ENCODE peak calls at places on chromosomes 1 and 21, in four cellular contexts. One of them, this sample, is unnamed.

GRCh38 chr1:108000620-108001105 is 35.7 kb upstream of the VAV3 start:
- DNase-seq in HepG2: peak; percentile 11
- DNase-seq in K562: no peak
- DNase-seq in H1: no peak
- DNase-seq in this sample: no peak

GRCh38 chr1:20425622-20426021 is 60.4 kb downstream of the CAMK2N1 start:
- DNase-seq in HepG2: no peak
- DNase-seq in H1: no peak
- DNase-seq in K562: no peak
- DNase-seq in this sample: no peak

GRCh38 chr1:217393901-217394300 is 237.0 kb downstream of the GPATCH2 start:
- DNase-seq in H1: no peak
- DNase-seq in HepG2: no peak
- DNase-seq in K562: no peak
- DNase-seq in this sample: no peak

GRCh38 chr1:32220746-32221580 is 1.2 kb downstream of the TMEM234 start:
- DNase-seq in H1: no peak
- DNase-seq in K562: no peak
- DNase-seq in HepG2: no peak
- DNase-seq in this sample: peak; percentile 35

GRCh38 chr21:31641416-31641922 is 18.0 kb upstream of the SOD1 start:
- DNase-seq in H1: no peak
- DNase-seq in K562: no peak
- DNase-seq in HepG2: no peak
- DNase-seq in this sample: no peak

GRCh38 chr1:32494711-32495337 is 30.0 kb downstream of the ZBTB8B start:
- DNase-seq in H1: no peak
- DNase-seq in K562: no peak
- DNase-seq in HepG2: peak; percentile 18
- DNase-seq in this sample: no peak

GRCh38 chr1:18093646-18094045 is 14.0 kb upstream of the IGSF21 start:
- DNase-seq in H1: no peak
- DNase-seq in K562: no peak
- DNase-seq in HepG2: no peak
- DNase-seq in this sample: no peak

GRCh38 chr1:183096889-183097288 is 73.7 kb downstream of the LAMC1 start:
- DNase-seq in K562: no peak
- DNase-seq in HepG2: no peak
- DNase-seq in H1: no peak
- DNase-seq in this sample: no peak

GRCh38 chr1:77263708-77264107 is 18.1 kb upstream of the AK5 start:
- DNase-seq in HepG2: peak; percentile 9
- DNase-seq in H1: no peak
- DNase-seq in K562: no peak
- DNase-seq in this sample: no peak

GRCh38 chr1:173749137-173749536 is 34.4 kb downstream of the KLHL20 start:
- DNase-seq in H1: no peak
- DNase-seq in HepG2: no peak
- DNase-seq in K562: no peak
- DNase-seq in this sample: no peak

GRCh38 chr1:60874703-60875102 is 207.7 kb upstream of the NFIA start:
- DNase-seq in HepG2: no peak
- DNase-seq in K562: peak; percentile 35
- DNase-seq in H1: no peak
- DNase-seq in this sample: no peak

GRCh38 chr1:113456967-113457366 is 66.7 kb downstream of the MAGI3 start:
- DNase-seq in H1: no peak
- DNase-seq in HepG2: peak; percentile 86
- DNase-seq in K562: no peak
- DNase-seq in this sample: no peak

GRCh38 chr1:36872126-36872754 is 162.1 kb downstream of the GRIK3 start:
- DNase-seq in K562: no peak
- DNase-seq in HepG2: no peak
- DNase-seq in H1: no peak
- DNase-seq in this sample: no peak

GRCh38 chr1:174777262-174777661 is 222.5 kb upstream of the CACYBP start:
- DNase-seq in HepG2: no peak
- DNase-seq in K562: no peak
- DNase-seq in H1: no peak
- DNase-seq in this sample: no peak

GRCh38 chr1:226571901-226572300 is 23.3 kb downstream of the STUM start:
- DNase-seq in H1: no peak
- DNase-seq in K562: no peak
- DNase-seq in HepG2: no peak
- DNase-seq in this sample: no peak

GRCh38 chr21:41254090-41254700 is 62.4 kb upstream of the FAM3B start:
- DNase-seq in HepG2: no peak
- DNase-seq in K562: no peak
- DNase-seq in H1: no peak
- DNase-seq in this sample: no peak

GRCh38 chr1:115098979-115099692 is 9.8 kb upstream of the TSPAN2 start:
- DNase-seq in H1: no peak
- DNase-seq in HepG2: no peak
- DNase-seq in K562: no peak
- DNase-seq in this sample: peak; percentile 37
- TF ChIP-seq POLR2AphosphoS5 in H1: no peak
- TF ChIP-seq POLR2AphosphoS5 in HepG2: no peak
- TF ChIP-seq POLR2AphosphoS5 in K562: no peak
- TF ChIP-seq POLR2AphosphoS5 in this sample: no peak

DNA sequence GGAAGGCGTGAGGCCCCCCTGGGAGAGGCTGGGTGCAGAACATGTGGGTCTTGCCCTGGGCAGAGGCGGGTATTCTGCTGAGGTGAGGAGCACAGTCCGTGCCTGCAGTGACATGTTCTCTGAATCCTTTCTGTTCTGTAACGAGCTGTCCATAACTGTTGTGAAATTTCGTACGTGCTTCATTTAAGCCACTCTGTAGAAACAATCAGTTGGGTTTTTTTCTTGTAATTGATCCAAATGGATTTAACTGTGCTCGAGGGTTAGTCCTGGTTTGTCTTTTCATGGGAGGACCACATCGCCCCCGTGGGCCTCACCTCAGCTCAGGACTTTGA is 45.4 kb upstream of the DIP2A start:
- DNase-seq in H1: no peak
- DNase-seq in K562: no peak
- DNase-seq in HepG2: no peak
- DNase-seq in this sample: no peak
- TF ChIP-seq ATF2 in H1: no peak
- TF ChIP-seq ATF2 in K562: no peak
- TF ChIP-seq ATF2 in HepG2: no peak
- TF ChIP-seq ATF2 in this sample: no peak

DNA sequence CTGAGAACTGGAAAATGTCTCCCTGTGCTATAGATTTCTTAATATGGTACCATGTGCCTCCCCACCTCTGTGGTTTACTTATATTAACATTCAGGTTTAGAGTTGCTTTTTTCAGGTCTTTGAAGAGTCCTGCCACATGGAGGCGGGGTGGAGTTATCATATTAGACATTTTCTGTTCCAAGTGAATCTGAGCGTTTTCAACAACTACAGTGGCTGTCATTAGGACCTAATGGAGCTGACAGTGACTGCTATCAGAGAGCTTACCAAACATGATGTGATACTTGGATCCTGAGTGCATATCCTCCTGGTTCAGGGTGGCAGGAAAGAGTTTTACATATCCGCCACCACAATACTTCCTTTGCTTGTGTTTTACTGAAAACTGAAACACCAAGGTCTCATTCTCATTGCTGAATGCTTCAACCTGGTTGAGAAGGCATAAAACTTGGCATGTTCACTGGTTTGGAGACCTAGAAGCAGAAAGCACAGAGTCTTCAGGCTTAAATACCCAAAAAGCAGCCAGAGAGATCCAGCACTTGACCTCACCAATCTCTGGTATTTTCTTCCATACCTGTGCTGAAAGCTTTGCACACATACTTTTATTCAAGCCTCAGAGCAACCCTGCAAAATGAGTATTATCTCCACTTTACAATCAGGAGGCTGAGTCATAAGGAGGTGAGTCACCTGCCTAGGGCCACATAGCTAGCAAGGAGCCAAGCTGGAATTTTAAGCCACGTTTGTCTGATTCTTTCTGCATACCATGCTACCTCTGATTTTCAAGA is 47.4 kb upstream of the OSBPL9 start:
- DNase-seq in HepG2: peak; percentile 16
- DNase-seq in K562: peak; percentile 47
- DNase-seq in H1: no peak
- DNase-seq in this sample: peak; percentile 84
- TF ChIP-seq POLR2AphosphoS5 in HepG2: no peak
- TF ChIP-seq POLR2AphosphoS5 in K562: no peak
- TF ChIP-seq POLR2AphosphoS5 in H1: no peak
- TF ChIP-seq POLR2AphosphoS5 in this sample: peak; percentile 52

GRCh38 chr1:8456306-8456912 is 138.5 kb downstream of the SLC45A1 start:
- DNase-seq in HepG2: no peak
- DNase-seq in H1: no peak
- DNase-seq in K562: no peak
- DNase-seq in this sample: no peak
- TF ChIP-seq ATF2 in HepG2: no peak
- TF ChIP-seq ATF2 in H1: no peak
- TF ChIP-seq ATF2 in K562: no peak
- TF ChIP-seq ATF2 in this sample: no peak

DNA sequence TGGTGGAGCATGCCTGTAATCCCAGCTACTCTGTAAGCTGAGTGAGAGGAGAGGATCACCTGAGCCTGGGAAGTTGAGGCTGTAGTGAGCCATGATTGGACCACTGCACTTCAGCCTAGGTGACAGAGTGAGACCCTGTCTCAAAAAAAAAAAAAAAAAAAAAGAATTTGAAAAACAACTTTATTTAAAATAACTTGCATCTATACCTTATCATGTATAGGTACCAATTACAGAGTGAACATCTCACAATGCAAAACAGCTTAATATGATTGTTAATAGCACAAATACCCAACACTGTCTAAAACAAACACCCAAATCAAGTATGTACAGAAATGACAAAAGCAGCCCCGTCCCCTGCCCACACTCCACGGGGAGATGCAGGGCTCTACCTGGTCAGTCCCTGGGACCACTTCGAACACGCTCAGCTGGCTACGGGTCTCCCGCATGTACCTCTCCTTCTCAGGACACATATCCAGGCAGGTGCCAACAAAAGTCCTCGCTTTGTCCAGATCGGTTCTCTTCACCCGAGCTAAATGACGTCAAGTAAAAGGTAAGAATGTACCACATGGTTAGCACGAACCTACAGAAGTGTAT is 10.5 kb downstream of the MCM3AP start:
- DNase-seq in K562: no peak
- DNase-seq in H1: no peak
- DNase-seq in HepG2: no peak
- DNase-seq in this sample: no peak
- TF ChIP-seq POLR2AphosphoS5 in K562: no peak
- TF ChIP-seq POLR2AphosphoS5 in H1: no peak
- TF ChIP-seq POLR2AphosphoS5 in HepG2: no peak
- TF ChIP-seq POLR2AphosphoS5 in this sample: no peak

DNA sequence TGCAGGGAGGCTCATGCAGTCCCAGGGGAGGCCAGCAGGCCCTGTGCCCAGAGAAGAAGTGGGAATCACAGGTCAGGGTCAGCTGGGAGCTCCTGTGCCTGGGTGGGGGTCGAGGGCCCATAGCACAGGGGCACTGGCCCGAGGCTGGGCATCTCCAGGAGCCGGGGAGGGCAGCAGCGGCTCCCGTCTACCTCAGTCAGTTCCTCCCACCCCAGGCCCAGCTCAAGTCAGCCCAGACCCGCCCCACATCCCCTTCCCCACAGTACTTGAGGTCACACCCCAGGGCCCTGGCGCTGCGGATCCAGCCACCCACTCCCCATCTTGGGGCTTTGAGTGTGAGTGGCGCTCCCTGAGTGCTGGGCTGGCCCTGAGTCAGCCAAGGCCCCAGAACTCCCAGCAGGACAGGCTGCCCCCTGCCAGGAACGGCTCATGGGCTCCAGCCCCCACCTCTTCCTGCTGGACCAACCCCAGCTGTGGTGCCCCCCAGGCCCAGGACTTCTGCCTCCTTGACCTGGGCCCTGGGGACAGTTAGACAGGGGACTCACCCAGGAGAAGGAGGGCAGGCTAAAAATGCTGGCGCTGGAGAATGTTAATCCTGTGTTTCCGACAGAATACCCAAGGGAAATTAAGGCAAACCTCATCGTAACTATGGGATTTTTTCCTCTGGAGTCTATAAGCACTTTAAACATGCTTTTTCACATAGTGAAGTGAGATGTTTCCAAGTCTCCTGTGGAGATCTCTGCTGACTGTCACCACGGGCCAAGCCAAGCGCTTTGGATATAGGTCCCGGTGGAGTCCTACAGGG is 68.8 kb upstream of the COL6A1 start:
- DNase-seq in H1: no peak
- DNase-seq in HepG2: no peak
- DNase-seq in K562: no peak
- DNase-seq in this sample: no peak
- TF ChIP-seq ATF2 in H1: no peak
- TF ChIP-seq ATF2 in HepG2: no peak
- TF ChIP-seq ATF2 in K562: no peak
- TF ChIP-seq ATF2 in this sample: no peak

GRCh38 chr1:110151175-110151715 is 951 bp downstream of the SLC6A17 start:
- DNase-seq in HepG2: no peak
- DNase-seq in K562: no peak
- DNase-seq in H1: no peak
- DNase-seq in this sample: no peak
- TF ChIP-seq POLR2AphosphoS5 in HepG2: no peak
- TF ChIP-seq POLR2AphosphoS5 in K562: no peak
- TF ChIP-seq POLR2AphosphoS5 in H1: no peak
- TF ChIP-seq POLR2AphosphoS5 in this sample: no peak

GRCh38 chr1:192986110-192986747 is 72.9 kb downstream of the UCHL5 start:
- DNase-seq in HepG2: no peak
- DNase-seq in K562: peak; percentile 86
- DNase-seq in H1: no peak
- DNase-seq in this sample: no peak
- TF ChIP-seq ATF2 in HepG2: no peak
- TF ChIP-seq ATF2 in K562: no peak
- TF ChIP-seq ATF2 in H1: no peak
- TF ChIP-seq ATF2 in this sample: no peak